ENCODE peak calls at places on chromosomes 7 and 10, in six cellular contexts. F is kidney epithelial cell, J is left cardiac atrium, V is lower lobe of right lung, Z is ACHN, S is mucosa of gallbladder. L is an unnamed sample.
A peak's percentile ranks its signal among the peaks of the same experiment; 100 is the strongest.

GRCh38 chr7:131071786-131072504 is 255.7 kb upstream of the MKLN1 start:
- DNase-seq in F (no peak), J (peak; percentile 74), V (no peak), Z (peak; percentile 97), S (no peak), L (peak; percentile 58)

GRCh38 chr10:75528392-75528791 is 97.0 kb downstream of the LRMDA start:
- DNase-seq in F (no peak), J (no peak), V (no peak), Z (no peak), S (no peak), L (no peak)

GRCh38 chr7:96669812-96670211 is 39.8 kb downstream of the SEM1 start:
- DNase-seq in F (no peak), J (no peak), V (no peak), Z (no peak), S (no peak), L (no peak)

GRCh38 chr10:384538-385305 is 249.5 kb downstream of the ZMYND11 start:
- DNase-seq in F (no peak), J (no peak), V (no peak), Z (no peak), S (no peak), L (no peak)

GRCh38 chr10:79488303-79488702 is 24.0 kb upstream of the EIF5AL1 start:
- DNase-seq in F (peak; percentile 80), J (peak; percentile 70), V (no peak), Z (peak; percentile 94), S (peak; percentile 64), L (no peak)

GRCh38 chr7:151923097-151923876 is 33.0 kb upstream of the GALNTL5 start:
- DNase-seq in F (no peak), J (no peak), V (peak; percentile 70), Z (no peak), S (peak; percentile 34), L (no peak)

GRCh38 chr10:132606536-132607316 is 69.1 kb downstream of the INPP5A start:
- DNase-seq in F (no peak), J (peak; percentile 63), V (no peak), Z (no peak), S (peak; percentile 36), L (no peak)

GRCh38 chr7:54864718-54865117 is 105.7 kb upstream of the SEC61G start:
- DNase-seq in F (no peak), J (no peak), V (no peak), Z (no peak), S (no peak), L (no peak)

GRCh38 chr10:12165992-12166775 is 29.5 kb downstream of the NUDT5 start:
- DNase-seq in F (no peak), J (no peak), V (no peak), Z (no peak), S (no peak), L (no peak)

GRCh38 chr7:22666732-22667131 is 60.3 kb upstream of the IL6 start:
- DNase-seq in F (no peak), J (no peak), V (no peak), Z (peak; percentile 25), S (no peak), L (no peak)

GRCh38 chr10:110576220-110576619 is 8.7 kb downstream of the SMC3 start:
- DNase-seq in F (no peak), J (no peak), V (no peak), Z (no peak), S (no peak), L (no peak)

GRCh38 chr7:637826-638225 is 88.7 kb upstream of the DNAAF5 start:
- DNase-seq in F (no peak), J (peak; percentile 0), V (no peak), Z (no peak), S (no peak), L (no peak)

GRCh38 chr10:6493521-6494451 is 86.3 kb downstream of the PRKCQ start:
- DNase-seq in F (no peak), J (no peak), V (no peak), Z (no peak), S (no peak), L (no peak)

GRCh38 chr10:49441488-49442476 is 45.9 kb upstream of the DRGX start:
- DNase-seq in F (no peak), J (no peak), V (no peak), Z (no peak), S (no peak), L (no peak)

GRCh38 chr10:111112333-111112732 is 35.5 kb downstream of the ADRA2A start:
- DNase-seq in F (no peak), J (no peak), V (no peak), Z (no peak), S (no peak), L (no peak)

GRCh38 chr7:137547477-137547876 is 203.9 kb upstream of the PTN start:
- DNase-seq in F (no peak), J (no peak), V (no peak), Z (no peak), S (no peak), L (no peak)

L was measured in NAMALWA.